ENCODE peak calls at places on chromosomes 3 and 15, in eight cellular contexts. One of them, this sample, is unnamed.
A peak's percentile ranks its signal among the peaks of the same experiment; 100 is the strongest.

GRCh38 chr15:60871731-60872130 is 357.4 kb downstream of the RORA start:
- DNase-seq in epithelial cell of esophagus: no peak
- DNase-seq in thoracic aorta: no peak
- DNase-seq in lower leg skin: no peak
- DNase-seq in lung: no peak
- DNase-seq in GM10248: no peak
- DNase-seq in GM23338: no peak
- DNase-seq in cardiac muscle cell: peak; percentile 2
- DNase-seq in this sample: no peak

GRCh38 chr15:36595625-36596024 is 16.2 kb downstream of the CDIN1 start:
- DNase-seq in lower leg skin: no peak
- DNase-seq in epithelial cell of esophagus: no peak
- DNase-seq in thoracic aorta: no peak
- DNase-seq in GM10248: no peak
- DNase-seq in lung: no peak
- DNase-seq in cardiac muscle cell: no peak
- DNase-seq in GM23338: no peak
- DNase-seq in this sample: no peak

GRCh38 chr15:31483053-31483923 is 156.7 kb downstream of the KLF13 start:
- DNase-seq in cardiac muscle cell: peak; percentile 39
- DNase-seq in epithelial cell of esophagus: peak; percentile 29
- DNase-seq in thoracic aorta: no peak
- DNase-seq in lung: no peak
- DNase-seq in lower leg skin: peak; percentile 85
- DNase-seq in GM10248: peak; percentile 76
- DNase-seq in GM23338: peak; percentile 73
- DNase-seq in this sample: no peak

GRCh38 chr3:109430911-109431563 is 93.7 kb upstream of the DPPA4 start:
- DNase-seq in lower leg skin: no peak
- DNase-seq in GM23338: no peak
- DNase-seq in lung: no peak
- DNase-seq in epithelial cell of esophagus: no peak
- DNase-seq in GM10248: no peak
- DNase-seq in thoracic aorta: no peak
- DNase-seq in cardiac muscle cell: no peak
- DNase-seq in this sample: no peak

GRCh38 chr3:194142156-194142910 is 6.4 kb downstream of the HES1 start:
- DNase-seq in GM10248: no peak
- DNase-seq in cardiac muscle cell: peak; percentile 83
- DNase-seq in lung: no peak
- DNase-seq in thoracic aorta: no peak
- DNase-seq in GM23338: no peak
- DNase-seq in epithelial cell of esophagus: peak; percentile 62
- DNase-seq in lower leg skin: peak; percentile 91
- DNase-seq in this sample: no peak

GRCh38 chr3:73094127-73094526 is 32.7 kb downstream of the EBLN2 start:
- DNase-seq in GM10248: no peak
- DNase-seq in lung: no peak
- DNase-seq in lower leg skin: no peak
- DNase-seq in GM23338: peak; percentile 44
- DNase-seq in thoracic aorta: no peak
- DNase-seq in epithelial cell of esophagus: peak; percentile 55
- DNase-seq in cardiac muscle cell: no peak
- DNase-seq in this sample: no peak

GRCh38 chr3:29805757-29806156 is 524.9 kb downstream of the RBMS3 start:
- DNase-seq in thoracic aorta: no peak
- DNase-seq in GM10248: no peak
- DNase-seq in lung: no peak
- DNase-seq in epithelial cell of esophagus: peak; percentile 6
- DNase-seq in GM23338: no peak
- DNase-seq in cardiac muscle cell: peak; percentile 16
- DNase-seq in lower leg skin: no peak
- DNase-seq in this sample: no peak

GRCh38 chr3:10234526-10235230 is 13.6 kb upstream of the TATDN2 start:
- DNase-seq in epithelial cell of esophagus: no peak
- DNase-seq in cardiac muscle cell: no peak
- DNase-seq in GM23338: peak; percentile 73
- DNase-seq in lung: no peak
- DNase-seq in thoracic aorta: no peak
- DNase-seq in GM10248: no peak
- DNase-seq in lower leg skin: no peak
- DNase-seq in this sample: no peak

GRCh38 chr15:69480932-69481331 is 28.3 kb downstream of the RPLP1 start:
- DNase-seq in lower leg skin: no peak
- DNase-seq in cardiac muscle cell: no peak
- DNase-seq in epithelial cell of esophagus: peak; percentile 28
- DNase-seq in thoracic aorta: no peak
- DNase-seq in GM23338: no peak
- DNase-seq in lung: no peak
- DNase-seq in GM10248: no peak
- DNase-seq in this sample: no peak

GRCh38 chr3:143896486-143896885 is 48.2 kb upstream of the SLC9A9 start:
- DNase-seq in GM10248: no peak
- DNase-seq in thoracic aorta: no peak
- DNase-seq in epithelial cell of esophagus: no peak
- DNase-seq in lung: no peak
- DNase-seq in cardiac muscle cell: peak; percentile 53
- DNase-seq in GM23338: no peak
- DNase-seq in lower leg skin: no peak
- DNase-seq in this sample: no peak

GRCh38 chr3:42336103-42336502 is 70.1 kb upstream of the CCK start:
- DNase-seq in lower leg skin: no peak
- DNase-seq in thoracic aorta: no peak
- DNase-seq in GM23338: no peak
- DNase-seq in epithelial cell of esophagus: peak; percentile 30
- DNase-seq in lung: no peak
- DNase-seq in cardiac muscle cell: no peak
- DNase-seq in GM10248: no peak
- DNase-seq in this sample: no peak

GRCh38 chr3:61425356-61425755 is 136.0 kb upstream of the PTPRG start:
- DNase-seq in GM23338: no peak
- DNase-seq in cardiac muscle cell: no peak
- DNase-seq in lung: no peak
- DNase-seq in GM10248: no peak
- DNase-seq in lower leg skin: no peak
- DNase-seq in epithelial cell of esophagus: peak; percentile 11
- DNase-seq in thoracic aorta: no peak
- DNase-seq in this sample: no peak

GRCh38 chr3:146896711-146897110 is 291.6 kb upstream of the PLSCR5 start:
- DNase-seq in GM23338: no peak
- DNase-seq in lower leg skin: no peak
- DNase-seq in thoracic aorta: no peak
- DNase-seq in lung: no peak
- DNase-seq in cardiac muscle cell: no peak
- DNase-seq in epithelial cell of esophagus: peak; percentile 2
- DNase-seq in GM10248: no peak
- DNase-seq in this sample: no peak

GRCh38 chr3:172626241-172626640 is 84.6 kb downstream of the NCEH1 start:
- DNase-seq in cardiac muscle cell: peak; percentile 75
- DNase-seq in GM10248: no peak
- DNase-seq in epithelial cell of esophagus: peak; percentile 74
- DNase-seq in lower leg skin: no peak
- DNase-seq in thoracic aorta: no peak
- DNase-seq in lung: no peak
- DNase-seq in GM23338: no peak
- DNase-seq in this sample: no peak

GRCh38 chr3:160886421-160886820 is 130.4 kb downstream of the PPM1L start:
- DNase-seq in cardiac muscle cell: no peak
- DNase-seq in GM23338: no peak
- DNase-seq in lung: no peak
- DNase-seq in epithelial cell of esophagus: no peak
- DNase-seq in thoracic aorta: no peak
- DNase-seq in lower leg skin: no peak
- DNase-seq in GM10248: peak; percentile 22
- DNase-seq in this sample: no peak

GRCh38 chr3:138457863-138458735 is 23.7 kb downstream of the ESYT3 start:
- DNase-seq in epithelial cell of esophagus: no peak
- DNase-seq in thoracic aorta: no peak
- DNase-seq in lower leg skin: peak; percentile 54
- DNase-seq in cardiac muscle cell: no peak
- DNase-seq in GM23338: no peak
- DNase-seq in GM10248: no peak
- DNase-seq in lung: no peak
- DNase-seq in this sample: no peak

GRCh38 chr15:27059610-27060202 is 88.7 kb downstream of the GABRG3 start:
- DNase-seq in lower leg skin: no peak
- DNase-seq in cardiac muscle cell: peak; percentile 40
- DNase-seq in GM10248: peak; percentile 30
- DNase-seq in epithelial cell of esophagus: peak; percentile 27
- DNase-seq in thoracic aorta: no peak
- DNase-seq in GM23338: peak; percentile 90
- DNase-seq in lung: peak; percentile 40
- DNase-seq in this sample: no peak

GRCh38 chr3:114128826-114129225 is 50.0 kb downstream of the DRD3 start:
- DNase-seq in lower leg skin: no peak
- DNase-seq in cardiac muscle cell: no peak
- DNase-seq in GM10248: no peak
- DNase-seq in thoracic aorta: no peak
- DNase-seq in lung: no peak
- DNase-seq in GM23338: no peak
- DNase-seq in epithelial cell of esophagus: peak; percentile 19
- DNase-seq in this sample: no peak

GRCh38 chr15:101615986-101616848 is 36.0 kb downstream of the TM2D3 start:
- DNase-seq in thoracic aorta: no peak
- DNase-seq in epithelial cell of esophagus: peak; percentile 83
- DNase-seq in GM23338: peak; percentile 88
- DNase-seq in lower leg skin: no peak
- DNase-seq in GM10248: no peak
- DNase-seq in lung: peak; percentile 47
- DNase-seq in cardiac muscle cell: peak; percentile 88
- DNase-seq in this sample: no peak

GRCh38 chr15:48040166-48040817 is 80.5 kb upstream of the SLC24A5 start:
- DNase-seq in thoracic aorta: no peak
- DNase-seq in epithelial cell of esophagus: peak; percentile 82
- DNase-seq in lower leg skin: no peak
- DNase-seq in lung: no peak
- DNase-seq in GM23338: no peak
- DNase-seq in GM10248: no peak
- DNase-seq in cardiac muscle cell: peak; percentile 26
- DNase-seq in this sample: no peak

GRCh38 chr15:40926659-40927496 is 2.3 kb upstream of the DLL4 start:
- DNase-seq in lung: no peak
- DNase-seq in GM10248: no peak
- DNase-seq in GM23338: peak; percentile 64
- DNase-seq in cardiac muscle cell: no peak
- DNase-seq in thoracic aorta: no peak
- DNase-seq in lower leg skin: no peak
- DNase-seq in epithelial cell of esophagus: no peak
- DNase-seq in this sample: peak; percentile 66

GRCh38 chr3:102000620-102001209 is 151.4 kb downstream of the NFKBIZ start:
- DNase-seq in epithelial cell of esophagus: peak; percentile 14
- DNase-seq in lung: no peak
- DNase-seq in cardiac muscle cell: no peak
- DNase-seq in lower leg skin: no peak
- DNase-seq in GM10248: no peak
- DNase-seq in GM23338: no peak
- DNase-seq in thoracic aorta: no peak
- DNase-seq in this sample: no peak
- TF ChIP-seq CTCF in epithelial cell of esophagus: no peak
- TF ChIP-seq CTCF in lung: no peak
- TF ChIP-seq CTCF in cardiac muscle cell: no peak
- TF ChIP-seq CTCF in lower leg skin: no peak
- TF ChIP-seq CTCF in GM10248: no peak
- TF ChIP-seq CTCF in GM23338: no peak
- TF ChIP-seq CTCF in thoracic aorta: no peak
- TF ChIP-seq CTCF in this sample: no peak

DNA sequence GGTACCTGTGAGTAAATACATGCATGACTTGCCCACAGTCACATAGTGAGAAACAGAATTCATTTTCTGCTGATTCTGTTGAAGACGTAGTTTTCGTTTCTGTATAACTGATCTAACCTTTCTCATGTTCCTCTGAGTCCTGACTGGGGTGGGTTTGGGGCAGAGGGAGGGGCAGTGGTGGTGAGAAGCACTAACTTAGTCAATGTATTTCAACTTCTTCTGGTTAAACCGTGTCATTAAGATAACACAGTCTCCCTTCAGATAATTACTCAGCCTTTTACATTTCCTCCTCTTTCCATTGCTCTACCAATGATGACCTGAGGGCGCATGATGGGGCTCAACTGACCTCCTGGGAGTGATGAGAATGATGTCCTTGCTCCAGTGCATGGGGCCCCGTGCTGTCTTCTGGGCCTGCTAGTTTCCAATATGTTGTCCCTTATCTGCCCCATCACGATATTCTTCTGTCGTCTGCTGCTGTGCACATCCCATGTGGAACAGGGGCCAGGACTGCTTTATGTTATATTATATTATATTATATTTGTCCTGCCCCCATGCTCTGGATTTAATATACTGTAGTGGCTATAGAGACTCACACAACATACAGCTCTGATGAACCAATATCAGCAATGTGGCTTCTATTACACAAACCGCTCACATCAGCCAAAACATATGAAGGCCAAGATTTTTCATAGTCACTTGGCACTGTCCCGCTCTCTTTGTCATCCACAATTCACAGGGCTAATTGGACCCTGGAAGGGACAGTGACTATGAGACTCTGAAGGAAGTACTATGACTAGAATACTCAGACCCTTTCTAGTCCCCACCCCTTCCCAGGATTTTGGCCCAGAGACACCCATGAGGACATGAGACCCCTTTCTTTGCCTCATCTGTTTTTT is 407.1 kb upstream of the MCTP2 start:
- DNase-seq in epithelial cell of esophagus: no peak
- DNase-seq in thoracic aorta: no peak
- DNase-seq in GM10248: no peak
- DNase-seq in GM23338: no peak
- DNase-seq in lower leg skin: no peak
- DNase-seq in cardiac muscle cell: no peak
- DNase-seq in lung: no peak
- DNase-seq in this sample: no peak
- TF ChIP-seq CTCF in epithelial cell of esophagus: no peak
- TF ChIP-seq CTCF in thoracic aorta: no peak
- TF ChIP-seq CTCF in GM10248: no peak
- TF ChIP-seq CTCF in GM23338: no peak
- TF ChIP-seq CTCF in lower leg skin: no peak
- TF ChIP-seq CTCF in cardiac muscle cell: no peak
- TF ChIP-seq CTCF in lung: no peak
- TF ChIP-seq CTCF in this sample: no peak

GRCh38 chr3:4466783-4467521 is at the start of gene SUMF1:
- DNase-seq in cardiac muscle cell: peak; percentile 79
- DNase-seq in epithelial cell of esophagus: peak; percentile 75
- DNase-seq in thoracic aorta: peak; percentile 57
- DNase-seq in GM10248: peak; percentile 93
- DNase-seq in lung: peak; percentile 84
- DNase-seq in lower leg skin: peak; percentile 94
- DNase-seq in GM23338: peak; percentile 93
- DNase-seq in this sample: peak; percentile 83
- TF ChIP-seq CTCF in cardiac muscle cell: no peak
- TF ChIP-seq CTCF in epithelial cell of esophagus: no peak
- TF ChIP-seq CTCF in thoracic aorta: no peak
- TF ChIP-seq CTCF in GM10248: no peak
- TF ChIP-seq CTCF in lung: no peak
- TF ChIP-seq CTCF in lower leg skin: no peak
- TF ChIP-seq CTCF in GM23338: no peak
- TF ChIP-seq CTCF in this sample: no peak

DNA sequence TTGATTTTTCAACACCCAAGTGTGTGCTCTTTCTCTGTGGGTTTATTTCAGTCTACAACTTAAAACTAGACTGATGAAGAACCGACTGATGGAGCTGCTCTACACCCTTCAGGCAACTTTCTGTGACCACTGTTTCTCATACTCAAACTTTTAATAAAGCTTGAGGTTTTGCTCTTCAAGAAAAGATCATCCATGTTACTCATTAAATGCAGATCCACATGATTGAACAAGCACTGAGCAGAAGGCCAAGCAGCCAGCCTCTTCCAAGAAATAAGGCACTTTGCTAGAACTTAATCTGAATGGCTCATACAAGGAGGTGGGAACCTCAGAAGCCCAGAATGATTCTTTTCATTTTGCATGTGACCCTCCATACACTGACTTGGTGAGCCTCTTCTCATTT is 8.7 kb downstream of the SLC27A2 start:
- DNase-seq in GM23338: no peak
- DNase-seq in epithelial cell of esophagus: no peak
- DNase-seq in cardiac muscle cell: no peak
- DNase-seq in lung: no peak
- DNase-seq in thoracic aorta: no peak
- DNase-seq in GM10248: no peak
- DNase-seq in lower leg skin: no peak
- DNase-seq in this sample: no peak
- TF ChIP-seq CTCF in GM23338: no peak
- TF ChIP-seq CTCF in epithelial cell of esophagus: no peak
- TF ChIP-seq CTCF in cardiac muscle cell: no peak
- TF ChIP-seq CTCF in lung: no peak
- TF ChIP-seq CTCF in thoracic aorta: no peak
- TF ChIP-seq CTCF in GM10248: no peak
- TF ChIP-seq CTCF in lower leg skin: no peak
- TF ChIP-seq CTCF in this sample: no peak